ENCODE peak calls at places on chromosomes 12 and 14, in nine cellular contexts. L is T-helper 17 cell; Y is NCI-H2081; F is SJCRH30; N is NCI-H460; W is stimulated activated CD4-positive, alpha-beta T cell treated with anti-CD3 and anti-CD28 coated beads, Interleukin-2, amount 100 ng/mL, for 48 hours; A is pulmonary artery endothelial cell; V is memory B cell; S is heart left ventricle. D is an unnamed sample.

GRCh38 chr12:10363922-10364838 is 25.7 kb downstream of the KLRK1 start:
- DNase-seq in L (no peak), Y (peak), F (peak), N (no peak), W (peak), A (no peak), V (peak), S (peak), D (peak)

GRCh38 chr14:22598896-22599244 is 770 bp downstream of the ABHD4 start:
- DNase-seq in L (no peak), Y (no peak), F (no peak), N (peak), W (peak), A (peak), V (no peak), S (no peak), D (peak)

GRCh38 chr14:34237098-34237497 is 224.9 kb downstream of the SPTSSA start:
- DNase-seq in L (no peak), Y (no peak), F (no peak), N (peak), W (no peak), A (no peak), V (no peak), S (no peak), D (no peak)

GRCh38 chr14:80425686-80426085 is 214.4 kb upstream of the DIO2 start:
- DNase-seq in L (no peak), Y (no peak), F (no peak), N (peak), W (no peak), A (peak), V (no peak), S (peak), D (no peak)

GRCh38 chr14:103259801-103260628 is 74.0 kb upstream of the EIF5 start:
- DNase-seq in L (no peak), Y (no peak), F (no peak), N (no peak), W (no peak), A (no peak), V (no peak), S (no peak), D (no peak)

GRCh38 chr14:85948163-85948562 is 418.2 kb downstream of the FLRT2 start:
- DNase-seq in L (no peak), Y (no peak), F (no peak), N (no peak), W (no peak), A (no peak), V (no peak), S (no peak), D (no peak)

GRCh38 chr14:67413806-67414769 is 2.1 kb upstream of the PLEK2 start:
- DNase-seq in L (no peak), Y (no peak), F (peak), N (no peak), W (peak), A (peak), V (no peak), S (peak), D (no peak)

GRCh38 chr12:104792570-104792969 is 165.5 kb downstream of the SLC41A2 start:
- DNase-seq in L (no peak), Y (no peak), F (peak), N (peak), W (no peak), A (peak), V (no peak), S (peak), D (no peak)

GRCh38 chr12:24185787-24186186 is 236.3 kb upstream of the SOX5 start:
- DNase-seq in L (no peak), Y (no peak), F (no peak), N (no peak), W (no peak), A (no peak), V (no peak), S (no peak), D (no peak)

GRCh38 chr12:26029741-26030033 is 71.2 kb downstream of the RASSF8 start:
- DNase-seq in L (no peak), Y (no peak), F (no peak), N (no peak), W (no peak), A (no peak), V (no peak), S (no peak), D (no peak)

GRCh38 chr12:75591628-75592027 is 80.2 kb upstream of the KRR1 start:
- DNase-seq in L (no peak), Y (no peak), F (peak), N (no peak), W (no peak), A (no peak), V (no peak), S (no peak), D (no peak)

GRCh38 chr14:51318777-51319176 is 78.7 kb downstream of the TMX1 start:
- DNase-seq in L (no peak), Y (no peak), F (no peak), N (no peak), W (no peak), A (no peak), V (no peak), S (no peak), D (no peak)

GRCh38 chr14:100469632-100470522 is 117.3 kb downstream of the BEGAIN start:
- DNase-seq in L (no peak), Y (no peak), F (no peak), N (no peak), W (no peak), A (no peak), V (no peak), S (no peak), D (no peak)

D was measured in CD4-positive, alpha-beta memory T cell.